ENCODE peak calls at places on chromosomes 11 and 22, in eight cellular contexts. I, A, J, P, S, E, K and T are unnamed samples.

GRCh38 chr22:29139965-29140782 is 65.5 kb upstream of the EMID1 start:
- DNase-seq in A (peak), P (no peak), J (no peak), E (no peak), K (no peak), I (no peak), S (no peak), T (no peak)

GRCh38 chr11:75639752-75640151 is 29.1 kb downstream of the MAP6 start:
- DNase-seq in E (no peak), S (peak), P (peak), K (peak), I (peak), A (peak), J (peak), T (peak)

GRCh38 chr22:32536352-32536751 is 61.7 kb downstream of the FBXO7 start:
- DNase-seq in P (no peak), K (no peak), E (no peak), A (no peak), S (no peak), I (no peak), J (no peak), T (no peak)

GRCh38 chr11:72782081-72782920 is 11.5 kb downstream of the STARD10 start:
- DNase-seq in J (no peak), E (no peak), I (peak), K (no peak), S (no peak), P (peak), A (no peak), T (peak)

GRCh38 chr11:76752321-76753175 is 30.6 kb upstream of the TSKU start:
- DNase-seq in P (no peak), I (peak), A (peak), S (peak), E (no peak), J (peak), K (peak), T (peak)

GRCh38 chr11:116794851-116795250 is 3.2 kb upstream of the APOA5 start:
- DNase-seq in E (no peak), K (no peak), A (no peak), I (no peak), S (no peak), J (no peak), P (no peak), T (no peak)

GRCh38 chr11:15276616-15277015 is 161.9 kb downstream of the INSC start:
- DNase-seq in K (no peak), I (no peak), S (no peak), J (no peak), A (no peak), P (peak), E (no peak), T (no peak)

GRCh38 chr11:104984818-104985217 is 16.4 kb upstream of the CASP4 start:
- DNase-seq in K (no peak), I (no peak), S (no peak), P (no peak), A (no peak), E (no peak), J (no peak), T (no peak)

GRCh38 chr11:83042966-83043711 is 28.6 kb downstream of the RAB30 start:
- DNase-seq in K (no peak), E (no peak), A (no peak), S (no peak), I (no peak), J (no peak), P (no peak), T (no peak)

GRCh38 chr11:75082601-75083216 is 14.0 kb downstream of the OR2AT4 start:
- DNase-seq in A (no peak), J (no peak), I (no peak), K (no peak), P (no peak), S (no peak), E (no peak), T (no peak)

GRCh38 chr11:9144828-9145227 is 53.4 kb upstream of the SCUBE2 start:
- DNase-seq in K (no peak), I (no peak), P (no peak), S (no peak), A (no peak), E (no peak), J (no peak), T (no peak)
- H3K27ac ChIP-seq in K (no peak), I (no peak), P (no peak), S (no peak), A (no peak), E (no peak), J (no peak), T (no peak)

GRCh38 chr11:68335693-68336092 is 23.3 kb downstream of the LRP5 start:
- DNase-seq in K (no peak), I (no peak), S (no peak), E (no peak), J (no peak), P (no peak), A (no peak), T (no peak)
- H3K27ac ChIP-seq in K (peak), I (no peak), S (peak), E (no peak), J (no peak), P (no peak), A (no peak), T (no peak)

GRCh38 chr22:27422442-27422841 is 379.1 kb downstream of the MN1 start:
- DNase-seq in E (no peak), I (no peak), P (no peak), J (no peak), A (peak), S (no peak), K (no peak), T (no peak)

GRCh38 chr22:27419473-27419872 is 382.1 kb downstream of the MN1 start:
- DNase-seq in A (no peak), J (peak), S (no peak), P (no peak), I (no peak), K (no peak), E (no peak), T (no peak)

GRCh38 chr22:27420186-27420816 is 381.3 kb downstream of the MN1 start:
- DNase-seq in E (no peak), K (no peak), J (no peak), I (no peak), S (no peak), A (no peak), P (no peak), T (no peak)

GRCh38 chr22:27418261-27418660 is 383.3 kb downstream of the MN1 start:
- DNase-seq in P (no peak), A (no peak), I (no peak), J (no peak), S (no peak), E (no peak), K (no peak), T (no peak)

GRCh38 chr22:27420817-27421361 is 380.7 kb downstream of the MN1 start:
- DNase-seq in J (peak), E (no peak), S (peak), I (peak), A (peak), P (no peak), K (peak), T (peak)
- H3K27ac ChIP-seq in J (peak), E (no peak), S (no peak), I (peak), A (peak), P (no peak), K (no peak), T (peak)

GRCh38 chr11:67369801-67370284 is 3.6 kb downstream of the CLCF1 start:
- DNase-seq in J (no peak), K (peak), I (no peak), S (no peak), A (no peak), P (no peak), E (no peak), T (no peak)

GRCh38 chr11:67371549-67372231 is 1.7 kb downstream of the CLCF1 start:
- DNase-seq in A (no peak), S (no peak), J (peak), I (peak), E (no peak), K (peak), P (peak), T (peak)

GRCh38 chr11:67369275-67369674 is 4.1 kb downstream of the CLCF1 start:
- DNase-seq in E (no peak), J (no peak), S (no peak), A (no peak), K (no peak), P (no peak), I (no peak), T (no peak)

GRCh38 chr11:67371199-67371548 is 2.2 kb downstream of the CLCF1 start:
- DNase-seq in J (no peak), P (no peak), I (no peak), S (no peak), A (no peak), E (peak), K (no peak), T (no peak)

DNA sequence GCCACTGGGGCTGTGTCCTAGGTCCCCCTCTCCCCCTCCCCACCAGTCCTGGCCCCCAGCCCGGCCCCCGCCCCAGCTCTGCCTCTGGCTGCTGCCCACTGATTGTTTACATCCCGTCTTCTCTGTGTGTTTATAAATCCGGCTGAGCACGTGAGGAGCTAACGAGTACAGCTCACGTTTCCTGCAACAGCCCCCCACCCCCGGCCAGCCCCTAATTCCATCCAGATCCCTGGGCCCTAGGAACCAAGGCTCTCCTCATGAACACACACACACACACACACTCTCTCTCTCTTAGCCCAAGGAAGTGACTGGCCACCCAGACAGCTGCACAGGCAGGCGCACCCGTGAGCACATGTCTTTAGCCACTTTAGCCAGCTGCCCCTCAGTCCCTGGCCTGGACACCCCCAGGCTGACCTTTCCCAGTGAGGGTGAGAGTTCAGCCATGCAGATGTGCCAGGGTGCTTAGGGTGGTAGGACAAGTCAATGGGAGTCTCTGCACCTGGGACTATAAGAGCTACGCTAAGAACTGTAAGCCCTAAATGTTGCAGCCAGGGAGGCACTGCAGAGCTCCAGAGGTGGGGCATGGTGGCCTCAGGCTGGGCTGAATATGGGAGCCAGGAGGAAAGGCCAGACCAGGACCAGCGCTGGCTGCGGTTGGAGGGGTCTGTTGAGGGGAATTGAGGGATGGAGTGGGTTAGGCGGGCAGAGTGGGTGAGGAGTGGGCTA is 2.9 kb downstream of the CLCF1 start:
- DNase-seq in I (no peak), A (no peak), E (no peak), J (no peak), P (no peak), S (no peak), K (peak), T (no peak)
- H3K27ac ChIP-seq in I (no peak), A (peak), E (peak), J (no peak), P (no peak), S (no peak), K (peak), T (no peak)

DNA sequence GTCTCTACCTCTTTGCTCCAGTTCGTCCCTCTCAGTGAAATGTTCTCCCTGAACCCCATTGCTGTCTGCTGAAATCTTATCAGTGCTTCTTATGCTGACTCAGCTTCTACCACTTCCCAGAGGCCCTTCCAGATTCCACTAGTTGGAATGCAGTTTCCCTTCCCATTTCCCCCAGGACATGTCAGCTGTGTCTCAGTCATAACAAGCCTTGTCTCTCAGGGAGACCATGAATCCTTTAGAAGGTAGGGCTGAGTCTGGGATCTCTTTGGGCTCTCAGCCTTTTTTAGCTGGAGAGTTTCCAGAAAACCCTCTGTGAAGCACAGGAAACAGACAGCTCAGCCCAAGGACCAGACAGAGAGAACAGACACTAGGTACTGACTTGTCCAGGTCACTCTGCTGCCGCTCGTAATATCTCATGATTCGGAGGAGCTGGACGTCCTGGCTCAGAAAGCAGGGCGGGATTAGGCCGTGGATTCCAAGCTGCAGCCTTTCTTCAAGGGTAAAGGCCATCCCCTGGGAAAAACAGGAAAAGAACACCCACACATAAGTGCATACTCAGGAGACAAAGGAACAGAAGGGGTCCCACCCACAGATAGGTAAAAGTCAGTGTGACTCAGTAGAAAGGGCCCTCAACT is 113.0 kb downstream of the ME3 start:
- DNase-seq in K (peak), E (no peak), P (peak), J (peak), I (no peak), A (no peak), S (no peak), T (no peak)
- H3K27ac ChIP-seq in K (no peak), E (no peak), P (peak), J (peak), I (peak), A (peak), S (peak), T (no peak)

GRCh38 chr11:394858-395655 is 1.0 kb downstream of the PKP3 start:
- DNase-seq in J (no peak), I (no peak), A (no peak), E (no peak), S (no peak), P (no peak), K (no peak), T (no peak)
- H3K27ac ChIP-seq in J (no peak), I (peak), A (peak), E (no peak), S (no peak), P (no peak), K (no peak), T (peak)